ENCODE peak calls at places on chromosomes 12 and 14, in six cellular contexts. Z, X, B, Q, M and F are unnamed samples.

GRCh38 chr12:105775351-105775750 is 363.4 kb downstream of the NUAK1 start:
- DNase-seq in Z (no peak), M (peak; percentile 75), B (no peak), X (no peak), Q (no peak), F (no peak)

GRCh38 chr14:58444627-58445026 is 17.1 kb downstream of the KIAA0586 start:
- DNase-seq in B (no peak), X (no peak), M (no peak), Q (no peak), Z (no peak), F (no peak)

GRCh38 chr14:90629471-90629870 is 186.8 kb downstream of the TTC7B start:
- DNase-seq in X (no peak), Z (no peak), M (no peak), Q (no peak), B (no peak), F (peak; percentile 61)

GRCh38 chr14:56150018-56150417 is 31.8 kb downstream of the PELI2 start:
- DNase-seq in X (no peak), M (no peak), B (no peak), Q (no peak), Z (no peak), F (no peak)

GRCh38 chr14:103879118-103879569 is 31.8 kb upstream of the PPP1R13B start:
- DNase-seq in Q (no peak), M (no peak), Z (no peak), B (no peak), X (no peak), F (no peak)

GRCh38 chr12:58067610-58068387 is 126.4 kb downstream of the ATP23 start:
- DNase-seq in M (peak; percentile 96), Z (no peak), B (no peak), Q (no peak), X (no peak), F (no peak)

GRCh38 chr12:24231298-24231697 is 281.8 kb upstream of the SOX5 start:
- DNase-seq in Q (no peak), X (no peak), Z (no peak), B (no peak), M (no peak), F (no peak)

GRCh38 chr14:104897286-104898194 is 27.1 kb upstream of the PLD4 start:
- DNase-seq in M (no peak), B (no peak), Q (no peak), X (no peak), Z (no peak), F (peak; percentile 4)

GRCh38 chr12:25710149-25710548 is 157.1 kb upstream of the LMNTD1 start:
- DNase-seq in X (no peak), Z (no peak), Q (no peak), B (no peak), M (no peak), F (no peak)

GRCh38 chr12:120534703-120535655 is 823 bp downstream of the RNF10 start:
- DNase-seq in B (peak; percentile 72), Z (peak; percentile 19), Q (peak; percentile 73), X (no peak), M (peak; percentile 70), F (peak; percentile 22)

GRCh38 chr12:99918003-99918402 is 66.7 kb downstream of the ANKS1B start:
- DNase-seq in Z (no peak), B (no peak), X (no peak), Q (no peak), M (no peak), F (no peak)

GRCh38 chr12:56198836-56199235 is 9.6 kb upstream of the SMARCC2 start:
- DNase-seq in M (peak; percentile 28), Q (no peak), Z (no peak), X (no peak), B (no peak), F (no peak)

GRCh38 chr12:116882742-116883141 is 1.5 kb upstream of the HRK start:
- DNase-seq in M (peak; percentile 48), Z (no peak), X (no peak), B (no peak), Q (no peak), F (no peak)

GRCh38 chr14:100203962-100204834 is 34.7 kb upstream of the YY1 start:
- DNase-seq in M (no peak), Q (no peak), Z (no peak), B (no peak), X (no peak), F (no peak)

GRCh38 chr12:70876952-70877351 is 43.6 kb downstream of the PTPRR start:
- DNase-seq in Z (no peak), Q (no peak), B (peak; percentile 29), M (no peak), X (no peak), F (no peak)

GRCh38 chr14:61280092-61280525 is 1.0 kb downstream of the TMEM30B start:
- DNase-seq in Q (no peak), Z (peak; percentile 5), X (no peak), B (no peak), M (no peak), F (peak; percentile 40)

GRCh38 chr14:53900499-53900898 is 56.1 kb downstream of the BMP4 start:
- DNase-seq in X (no peak), B (no peak), Q (no peak), Z (no peak), M (no peak), F (no peak)

GRCh38 chr14:102805454-102805891 is 28.2 kb downstream of the TRAF3 start:
- DNase-seq in Z (no peak), M (peak; percentile 43), X (no peak), B (no peak), Q (peak; percentile 91), F (no peak)